ENCODE peak calls at places on chromosomes 3 and 15, in four cellular contexts. B is HepG2, X is GM12878, V is K562. T is an unnamed sample.
A peak's percentile ranks its signal among the peaks of the same experiment; 100 is the strongest.

GRCh38 chr3:8436667-8437287 is 64.8 kb upstream of the LMCD1 start:
- DNase-seq in B (no peak), X (no peak), V (no peak), T (no peak)

GRCh38 chr15:39472661-39473657 is 107.9 kb upstream of the THBS1 start:
- DNase-seq in B (no peak), X (no peak), V (no peak), T (no peak)

GRCh38 chr3:11661827-11662226 is 18.1 kb upstream of the VGLL4 start:
- DNase-seq in B (no peak), X (no peak), V (no peak), T (no peak)

GRCh38 chr3:171677706-171678105 is 132.6 kb downstream of the PLD1 start:
- DNase-seq in B (no peak), X (no peak), V (no peak), T (no peak)

GRCh38 chr3:177401375-177401774 is 204.1 kb upstream of the TBL1XR1 start:
- DNase-seq in B (no peak), X (no peak), V (no peak), T (no peak)

GRCh38 chr3:43852066-43852465 is 161.3 kb downstream of the ABHD5 start:
- DNase-seq in B (no peak), X (no peak), V (no peak), T (no peak)

GRCh38 chr3:9600597-9600996 is 47.0 kb upstream of the LHFPL4 start:
- DNase-seq in B (no peak), X (no peak), V (no peak), T (no peak)

GRCh38 chr3:112773864-112774263 is 72.8 kb downstream of the CD200R1L start:
- DNase-seq in B (no peak), X (peak; percentile 40), V (no peak), T (no peak)

GRCh38 chr15:77014137-77015081 is 19.5 kb downstream of the PSTPIP1 start:
- DNase-seq in B (no peak), X (no peak), V (no peak), T (no peak)

GRCh38 chr3:170572665-170573253 is 13.1 kb downstream of the SLC7A14 start:
- DNase-seq in B (no peak), X (peak; percentile 40), V (no peak), T (no peak)

GRCh38 chr3:58691997-58692396 is 25.4 kb upstream of the FAM3D start:
- DNase-seq in B (no peak), X (no peak), V (no peak), T (no peak)

GRCh38 chr3:101102678-101103296 is 109.6 kb upstream of the ABI3BP start:
- DNase-seq in B (no peak), X (no peak), V (no peak), T (peak; percentile 23)

GRCh38 chr3:124351430-124352142 is 359.7 kb upstream of the ROPN1 start:
- DNase-seq in B (peak; percentile 39), X (no peak), V (peak; percentile 18), T (peak; percentile 74)

GRCh38 chr15:64845183-64845611 is 3.5 kb downstream of the PLEKHO2 start:
- DNase-seq in B (no peak), X (no peak), V (no peak), T (no peak)

GRCh38 chr15:57015897-57016296 is 97.5 kb downstream of the TCF12 start:
- DNase-seq in B (peak; percentile 34), X (no peak), V (no peak), T (no peak)

GRCh38 chr3:196976891-196977420 is 8.3 kb upstream of the PIGZ start:
- DNase-seq in B (no peak), X (no peak), V (no peak), T (no peak)

GRCh38 chr15:64519897-64520296 is 59.5 kb downstream of the ZNF609 start:
- DNase-seq in B (no peak), X (no peak), V (no peak), T (no peak)

GRCh38 chr15:41473418-41473817 is 20.3 kb upstream of the ITPKA start:
- DNase-seq in B (no peak), X (no peak), V (no peak), T (no peak)

GRCh38 chr3:111676177-111677021 is 81.3 kb upstream of the ZBED2 start:
- DNase-seq in B (peak; percentile 82), X (no peak), V (no peak), T (no peak)
- TF ChIP-seq TARDBP in B (no peak), X (no peak), V (no peak), T (no peak)

GRCh38 chr3:15289661-15290060 is 42.7 kb downstream of the SH3BP5 start:
- DNase-seq in B (no peak), X (no peak), V (no peak), T (no peak)

GRCh38 chr3:15290731-15291130 is 41.7 kb downstream of the SH3BP5 start:
- DNase-seq in B (no peak), X (no peak), V (no peak), T (no peak)

GRCh38 chr3:15288331-15288726 is 44.1 kb downstream of the SH3BP5 start:
- DNase-seq in B (no peak), X (no peak), V (no peak), T (no peak)

GRCh38 chr3:15286022-15286421 is 46.4 kb downstream of the SH3BP5 start:
- DNase-seq in B (no peak), X (no peak), V (no peak), T (no peak)

GRCh38 chr3:15287565-15288330 is 44.6 kb downstream of the SH3BP5 start:
- DNase-seq in B (no peak), X (no peak), V (no peak), T (no peak)
- TF ChIP-seq SP1 in B (no peak), X (no peak), V (no peak), T (no peak)

GRCh38 chr3:47319952-47320351 is 37.2 kb downstream of the KLHL18 start:
- DNase-seq in B (no peak), X (no peak), V (no peak), T (no peak)

GRCh38 chr3:47315069-47315647 is 32.4 kb downstream of the KLHL18 start:
- DNase-seq in B (no peak), X (no peak), V (peak; percentile 45), T (no peak)

GRCh38 chr3:47314056-47314764 is 31.5 kb downstream of the KLHL18 start:
- DNase-seq in B (no peak), X (no peak), V (no peak), T (no peak)

GRCh38 chr3:47323431-47324277 is 40.9 kb downstream of the KLHL18 start:
- DNase-seq in B (no peak), X (no peak), V (peak; percentile 68), T (no peak)

DNA sequence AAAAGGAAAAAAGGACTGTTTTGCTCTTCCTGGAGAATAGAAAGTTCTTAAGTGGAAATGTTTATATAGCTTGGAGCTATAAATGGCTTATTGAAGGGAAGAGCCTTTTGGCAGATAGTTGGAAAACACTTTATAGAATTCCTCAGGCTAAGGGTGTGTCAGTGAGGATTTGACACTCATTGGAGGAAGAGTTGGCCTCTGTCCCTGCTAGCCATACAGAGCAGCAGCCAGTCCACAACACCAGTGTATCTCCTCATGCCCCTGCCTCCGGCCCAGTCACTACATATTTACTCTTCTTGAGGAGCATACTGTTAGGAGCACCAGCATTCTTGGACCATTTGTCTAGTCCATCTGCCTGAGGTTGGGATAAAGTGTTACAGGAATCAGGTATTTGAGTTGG is 36.2 kb downstream of the KLHL18 start:
- DNase-seq in B (no peak), X (no peak), V (no peak), T (no peak)
- TF ChIP-seq TARDBP in B (no peak), X (no peak), V (no peak), T (no peak)

GRCh38 chr15:85024003-85024402 is 42.3 kb downstream of the PDE8A start:
- DNase-seq in B (no peak), X (no peak), V (peak; percentile 64), T (no peak)

GRCh38 chr15:85025516-85026279 is 44.0 kb downstream of the PDE8A start:
- DNase-seq in B (no peak), X (no peak), V (no peak), T (no peak)

GRCh38 chr15:85022860-85023403 is 41.3 kb downstream of the PDE8A start:
- DNase-seq in B (no peak), X (no peak), V (no peak), T (no peak)

GRCh38 chr15:85026304-85027032 is 44.8 kb downstream of the PDE8A start:
- DNase-seq in B (no peak), X (no peak), V (no peak), T (no peak)

DNA sequence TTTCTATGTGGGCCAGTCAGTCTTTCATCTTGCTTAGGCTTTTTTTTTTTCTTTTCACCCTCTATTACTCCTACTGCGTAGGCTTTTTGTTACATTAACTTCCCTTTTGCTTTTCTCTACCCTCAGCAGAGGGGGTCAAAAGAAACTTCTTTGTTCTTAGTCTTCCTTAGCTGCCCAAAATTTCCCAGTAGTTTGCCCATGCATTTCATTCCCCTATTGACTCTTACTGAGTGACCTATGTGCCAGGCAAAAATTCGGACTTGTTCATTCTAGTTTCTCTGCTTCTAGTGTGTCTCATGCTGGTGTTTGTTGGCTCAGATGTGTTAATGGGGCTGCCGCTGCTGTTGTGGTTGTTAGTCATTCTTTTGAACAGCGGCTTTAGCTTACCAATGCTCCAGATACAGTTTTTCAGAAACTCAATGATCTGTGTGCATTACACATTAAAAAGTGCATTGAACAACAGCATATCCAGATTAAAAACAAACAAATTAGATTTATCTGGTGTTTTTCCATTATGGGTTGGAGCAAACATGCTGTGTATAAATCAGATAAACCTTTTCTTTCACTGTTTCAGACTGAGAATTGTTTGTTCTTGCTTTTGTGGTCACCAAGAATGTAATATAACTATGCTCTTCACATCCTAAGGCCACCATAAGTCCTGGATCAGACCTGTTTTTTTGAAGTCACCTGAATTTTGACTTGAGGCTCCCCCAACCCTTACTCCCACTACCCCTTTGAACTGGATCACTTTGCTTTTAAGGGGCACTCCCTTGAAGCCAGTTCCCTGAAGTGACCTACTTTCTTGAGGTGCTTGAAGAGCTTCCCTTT is 43.1 kb downstream of the PDE8A start:
- DNase-seq in B (peak; percentile 46), X (no peak), V (no peak), T (no peak)
- TF ChIP-seq SP1 in B (no peak), X (no peak), V (no peak), T (no peak)

GRCh38 chr3:188663839-188664238 is 507.9 kb upstream of the TPRG1 start:
- DNase-seq in B (no peak), X (no peak), V (no peak), T (no peak)
- TF ChIP-seq TARDBP in B (no peak), X (no peak), V (no peak), T (no peak)

DNA sequence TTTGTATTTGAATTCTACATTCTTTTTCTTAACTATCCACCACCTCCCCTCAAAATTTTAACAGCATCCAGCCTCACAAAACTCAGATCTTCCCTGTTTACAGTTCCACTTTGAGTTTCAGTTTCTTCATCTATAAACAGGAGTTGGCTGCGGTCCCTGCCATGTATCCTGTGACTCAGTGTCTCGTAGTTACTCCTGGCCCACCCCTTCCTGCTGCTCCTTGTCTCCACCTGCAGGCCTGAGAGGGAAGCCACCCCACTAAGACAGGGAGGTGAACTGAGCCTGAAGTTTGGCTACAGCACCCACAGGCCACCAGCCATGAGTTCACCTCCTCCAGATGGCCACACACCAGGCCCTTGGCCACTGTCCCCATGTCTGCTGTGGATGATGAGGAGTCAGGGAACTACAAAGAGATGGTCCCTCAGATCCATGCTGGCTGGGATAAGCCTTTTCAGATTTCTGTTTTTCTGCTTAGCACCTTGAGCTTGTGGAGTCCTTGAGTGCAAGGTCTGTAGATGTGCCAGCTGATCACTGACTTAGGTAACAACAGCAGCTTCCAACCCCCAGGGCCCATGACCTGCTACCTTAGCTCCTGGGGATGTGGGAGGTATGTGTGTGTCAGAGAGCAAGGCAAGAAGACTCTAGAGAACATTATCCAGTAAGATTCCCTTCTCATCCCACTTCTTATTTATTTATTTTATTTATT is 37.5 kb downstream of the CD86 start:
- DNase-seq in B (no peak), X (no peak), V (peak; percentile 18), T (peak; percentile 33)
- TF ChIP-seq SP1 in B (no peak), X (no peak), V (no peak), T (no peak)